ENCODE peak calls at places on chromosomes 4 and X, in seven cellular contexts. One of them, this sample, is unnamed.

GRCh38 chrX:150790021-150790420 is 96.8 kb downstream of the MTMR1 start:
- DNase-seq in ovary: no peak
- DNase-seq in IMR-90: no peak
- DNase-seq in thyroid gland: no peak
- DNase-seq in tibial nerve: no peak
- DNase-seq in uterus: no peak
- DNase-seq in heart left ventricle: no peak
- DNase-seq in this sample: no peak

GRCh38 chr4:90536408-90536807 is 409.2 kb downstream of the CCSER1 start:
- DNase-seq in ovary: no peak
- DNase-seq in IMR-90: no peak
- DNase-seq in thyroid gland: no peak
- DNase-seq in tibial nerve: no peak
- DNase-seq in uterus: no peak
- DNase-seq in heart left ventricle: no peak
- DNase-seq in this sample: no peak

GRCh38 chrX:123169247-123169901 is 14.7 kb upstream of the GRIA3 start:
- DNase-seq in ovary: no peak
- DNase-seq in IMR-90: no peak
- DNase-seq in thyroid gland: no peak
- DNase-seq in tibial nerve: no peak
- DNase-seq in uterus: no peak
- DNase-seq in heart left ventricle: no peak
- DNase-seq in this sample: no peak

GRCh38 chr4:152579916-152580315 is 44.0 kb upstream of the FBXW7 start:
- DNase-seq in ovary: no peak
- DNase-seq in IMR-90: no peak
- DNase-seq in thyroid gland: no peak
- DNase-seq in tibial nerve: no peak
- DNase-seq in uterus: no peak
- DNase-seq in heart left ventricle: no peak
- DNase-seq in this sample: no peak

GRCh38 chrX:20235755-20236154 is 31.0 kb downstream of the RPS6KA3 start:
- DNase-seq in ovary: no peak
- DNase-seq in IMR-90: no peak
- DNase-seq in thyroid gland: no peak
- DNase-seq in tibial nerve: no peak
- DNase-seq in uterus: no peak
- DNase-seq in heart left ventricle: no peak
- DNase-seq in this sample: no peak

GRCh38 chrX:38999967-39000745 is 198.9 kb downstream of the MID1IP1 start:
- DNase-seq in ovary: no peak
- DNase-seq in IMR-90: peak
- DNase-seq in thyroid gland: no peak
- DNase-seq in tibial nerve: no peak
- DNase-seq in uterus: no peak
- DNase-seq in heart left ventricle: no peak
- DNase-seq in this sample: no peak

GRCh38 chr4:6120361-6120760 is 80.0 kb downstream of the JAKMIP1 start:
- DNase-seq in ovary: no peak
- DNase-seq in IMR-90: no peak
- DNase-seq in thyroid gland: no peak
- DNase-seq in tibial nerve: no peak
- DNase-seq in uterus: no peak
- DNase-seq in heart left ventricle: no peak
- DNase-seq in this sample: no peak

GRCh38 chrX:154017766-154018517 is 1.8 kb downstream of the IRAK1 start:
- DNase-seq in ovary: no peak
- DNase-seq in IMR-90: no peak
- DNase-seq in thyroid gland: no peak
- DNase-seq in tibial nerve: no peak
- DNase-seq in uterus: no peak
- DNase-seq in heart left ventricle: no peak
- DNase-seq in this sample: no peak

GRCh38 chr4:15707363-15707715 is 4.5 kb downstream of the BST1 start:
- DNase-seq in ovary: no peak
- DNase-seq in IMR-90: no peak
- DNase-seq in thyroid gland: no peak
- DNase-seq in tibial nerve: no peak
- DNase-seq in uterus: no peak
- DNase-seq in heart left ventricle: no peak
- DNase-seq in this sample: no peak

GRCh38 chr4:53981573-53981972 is 82.8 kb downstream of the CHIC2 start:
- DNase-seq in ovary: no peak
- DNase-seq in IMR-90: peak
- DNase-seq in thyroid gland: no peak
- DNase-seq in tibial nerve: no peak
- DNase-seq in uterus: no peak
- DNase-seq in heart left ventricle: no peak
- DNase-seq in this sample: no peak

GRCh38 chr4:76473186-76473585 is 38.2 kb downstream of the SHROOM3 start:
- DNase-seq in ovary: no peak
- DNase-seq in IMR-90: no peak
- DNase-seq in thyroid gland: no peak
- DNase-seq in tibial nerve: no peak
- DNase-seq in uterus: no peak
- DNase-seq in heart left ventricle: no peak
- DNase-seq in this sample: no peak

GRCh38 chr4:25863347-25863784 is 578 bp upstream of the SEL1L3 start:
- DNase-seq in ovary: no peak
- DNase-seq in IMR-90: no peak
- DNase-seq in thyroid gland: peak
- DNase-seq in tibial nerve: no peak
- DNase-seq in uterus: no peak
- DNase-seq in heart left ventricle: no peak
- DNase-seq in this sample: no peak

GRCh38 chrX:38804481-38805293 is 3.4 kb downstream of the MID1IP1 start:
- DNase-seq in ovary: peak
- DNase-seq in IMR-90: no peak
- DNase-seq in thyroid gland: peak
- DNase-seq in tibial nerve: no peak
- DNase-seq in uterus: peak
- DNase-seq in heart left ventricle: peak
- DNase-seq in this sample: peak

GRCh38 chr4:33924239-33924638 is 2320.1 kb downstream of the ARAP2 start:
- DNase-seq in ovary: no peak
- DNase-seq in IMR-90: peak
- DNase-seq in thyroid gland: peak
- DNase-seq in tibial nerve: no peak
- DNase-seq in uterus: no peak
- DNase-seq in heart left ventricle: no peak
- DNase-seq in this sample: no peak

GRCh38 chrX:131816551-131817136 is 206.5 kb upstream of the STK26 start:
- DNase-seq in ovary: peak
- DNase-seq in IMR-90: peak
- DNase-seq in thyroid gland: no peak
- DNase-seq in tibial nerve: no peak
- DNase-seq in uterus: peak
- DNase-seq in heart left ventricle: peak
- DNase-seq in this sample: peak

GRCh38 chr4:86500527-86500926 is 93.6 kb upstream of the PTPN13 start:
- DNase-seq in ovary: no peak
- DNase-seq in IMR-90: no peak
- DNase-seq in thyroid gland: no peak
- DNase-seq in tibial nerve: no peak
- DNase-seq in uterus: no peak
- DNase-seq in heart left ventricle: no peak
- DNase-seq in this sample: no peak

GRCh38 chr4:186189656-186190055 is 1.7 kb upstream of the CYP4V2 start:
- DNase-seq in ovary: no peak
- DNase-seq in IMR-90: no peak
- DNase-seq in thyroid gland: no peak
- DNase-seq in tibial nerve: no peak
- DNase-seq in uterus: no peak
- DNase-seq in heart left ventricle: no peak
- DNase-seq in this sample: no peak

GRCh38 chr4:186190456-186191265 is 706 bp upstream of the CYP4V2 start:
- DNase-seq in ovary: peak
- DNase-seq in IMR-90: no peak
- DNase-seq in thyroid gland: peak
- DNase-seq in tibial nerve: no peak
- DNase-seq in uterus: no peak
- DNase-seq in heart left ventricle: no peak
- DNase-seq in this sample: peak

GRCh38 chr4:186192068-186192751 is 843 bp downstream of the CYP4V2 start:
- DNase-seq in ovary: peak
- DNase-seq in IMR-90: peak
- DNase-seq in thyroid gland: peak
- DNase-seq in tibial nerve: no peak
- DNase-seq in uterus: peak
- DNase-seq in heart left ventricle: peak
- DNase-seq in this sample: peak

GRCh38 chr4:186193851-186194250 is 2.5 kb downstream of the CYP4V2 start:
- DNase-seq in ovary: no peak
- DNase-seq in IMR-90: no peak
- DNase-seq in thyroid gland: no peak
- DNase-seq in tibial nerve: no peak
- DNase-seq in uterus: no peak
- DNase-seq in heart left ventricle: no peak
- DNase-seq in this sample: peak

DNA sequence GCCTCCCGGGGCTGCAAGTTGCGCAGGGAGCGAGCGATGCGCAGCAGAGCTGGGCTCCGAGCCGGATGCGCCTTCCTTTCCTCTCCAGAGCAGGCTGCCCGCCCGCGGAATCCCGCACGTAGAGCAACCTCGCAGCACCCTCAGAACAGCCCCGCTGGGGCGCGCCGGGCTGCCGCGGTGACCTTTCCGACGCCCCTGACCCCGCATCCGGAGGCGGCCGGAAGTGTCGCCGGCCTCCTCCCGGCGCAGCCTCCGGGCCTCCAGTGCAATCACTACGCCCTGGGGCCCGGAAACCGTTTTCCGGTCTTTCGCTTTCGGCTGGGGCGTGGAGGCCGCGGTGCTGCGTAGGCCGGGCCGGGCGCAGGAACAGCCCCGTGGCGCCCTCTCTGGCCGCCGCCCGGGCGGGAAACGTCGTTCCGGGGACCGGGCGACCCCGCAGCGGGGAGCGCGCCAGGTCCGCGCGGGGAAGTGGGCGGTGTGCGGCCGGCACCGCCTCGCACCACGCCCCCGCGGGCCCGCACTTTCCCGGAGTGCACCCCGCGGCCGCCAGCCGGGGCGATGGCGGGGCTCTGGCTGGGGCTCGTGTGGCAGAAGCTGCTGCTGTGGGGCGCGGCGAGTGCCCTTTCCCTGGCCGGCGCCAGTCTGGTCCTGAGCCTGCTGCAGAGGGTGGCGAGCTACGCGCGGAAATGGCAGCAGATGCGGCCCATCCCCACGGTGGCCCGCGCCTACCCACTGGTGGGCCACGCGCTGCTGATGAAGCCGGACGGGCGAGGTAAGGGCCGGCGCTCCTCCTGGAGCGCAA is at the start of gene CYP4V2:
- DNase-seq in ovary: peak
- DNase-seq in IMR-90: peak
- DNase-seq in thyroid gland: peak
- DNase-seq in tibial nerve: peak
- DNase-seq in uterus: peak
- DNase-seq in heart left ventricle: peak
- DNase-seq in this sample: peak
- TF ChIP-seq POLR2A in ovary: peak
- TF ChIP-seq POLR2A in IMR-90: no peak
- TF ChIP-seq POLR2A in thyroid gland: no peak
- TF ChIP-seq POLR2A in tibial nerve: peak
- TF ChIP-seq POLR2A in uterus: peak
- TF ChIP-seq POLR2A in heart left ventricle: no peak
- TF ChIP-seq POLR2A in this sample: peak

DNA sequence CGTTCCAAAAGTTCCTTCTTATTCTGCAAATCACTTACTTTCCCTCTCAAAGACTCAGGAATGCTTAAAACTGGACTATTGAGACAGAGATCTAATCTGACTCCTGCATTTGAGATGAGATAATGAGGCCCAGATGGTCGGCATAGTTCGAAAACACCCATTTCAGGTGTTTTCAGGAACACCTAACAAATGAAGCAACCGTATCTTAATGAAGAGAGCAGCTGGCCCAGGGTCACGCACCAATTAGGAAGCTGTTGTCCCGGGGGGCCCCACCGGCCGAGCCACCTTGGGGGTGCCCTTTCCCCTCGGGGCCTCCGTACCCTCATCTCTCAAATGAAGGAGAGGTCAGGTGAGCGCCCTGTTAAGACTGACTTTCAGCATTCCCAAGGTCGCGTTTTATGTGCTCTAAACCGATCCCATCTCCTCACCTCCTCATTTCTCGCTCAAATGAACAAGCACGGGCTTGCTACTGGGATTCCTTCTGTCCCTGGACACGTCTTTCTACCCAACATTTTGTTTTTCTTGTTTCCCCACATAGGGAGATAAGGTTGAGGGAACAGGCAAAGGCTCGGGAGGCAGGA is 826 bp downstream of the LRPAP1 start:
- DNase-seq in ovary: no peak
- DNase-seq in IMR-90: no peak
- DNase-seq in thyroid gland: no peak
- DNase-seq in tibial nerve: no peak
- DNase-seq in uterus: no peak
- DNase-seq in heart left ventricle: peak
- DNase-seq in this sample: no peak
- H3K27ac ChIP-seq in ovary: no peak
- H3K27ac ChIP-seq in IMR-90: peak
- H3K27ac ChIP-seq in thyroid gland: peak
- H3K27ac ChIP-seq in tibial nerve: peak
- H3K27ac ChIP-seq in uterus: peak
- H3K27ac ChIP-seq in heart left ventricle: peak
- H3K27ac ChIP-seq in this sample: no peak

DNA sequence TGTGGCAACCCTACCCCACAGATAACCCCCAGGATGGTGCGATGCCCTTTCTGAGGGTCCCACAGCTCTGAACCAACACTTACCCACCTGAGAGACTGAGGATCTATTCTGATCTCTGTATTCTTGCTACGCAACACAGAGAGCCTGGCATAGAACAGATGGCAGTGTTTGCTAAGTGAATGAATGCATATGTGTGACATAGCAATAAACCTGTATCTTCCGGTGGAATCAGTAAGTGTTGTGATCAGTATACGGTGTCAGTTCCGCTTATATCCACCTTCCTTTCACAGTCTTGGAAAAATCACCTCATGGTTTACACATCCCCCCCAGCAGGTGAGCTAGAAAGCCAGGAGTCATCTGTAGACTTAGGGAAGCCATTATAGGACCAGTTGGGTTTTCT is 5.9 kb upstream of the HSD17B10 start:
- DNase-seq in ovary: no peak
- DNase-seq in IMR-90: no peak
- DNase-seq in thyroid gland: no peak
- DNase-seq in tibial nerve: no peak
- DNase-seq in uterus: no peak
- DNase-seq in heart left ventricle: no peak
- DNase-seq in this sample: no peak
- TF ChIP-seq POLR2A in ovary: no peak
- TF ChIP-seq POLR2A in IMR-90: no peak
- TF ChIP-seq POLR2A in thyroid gland: no peak
- TF ChIP-seq POLR2A in tibial nerve: no peak
- TF ChIP-seq POLR2A in uterus: no peak
- TF ChIP-seq POLR2A in heart left ventricle: no peak
- TF ChIP-seq POLR2A in this sample: no peak

DNA sequence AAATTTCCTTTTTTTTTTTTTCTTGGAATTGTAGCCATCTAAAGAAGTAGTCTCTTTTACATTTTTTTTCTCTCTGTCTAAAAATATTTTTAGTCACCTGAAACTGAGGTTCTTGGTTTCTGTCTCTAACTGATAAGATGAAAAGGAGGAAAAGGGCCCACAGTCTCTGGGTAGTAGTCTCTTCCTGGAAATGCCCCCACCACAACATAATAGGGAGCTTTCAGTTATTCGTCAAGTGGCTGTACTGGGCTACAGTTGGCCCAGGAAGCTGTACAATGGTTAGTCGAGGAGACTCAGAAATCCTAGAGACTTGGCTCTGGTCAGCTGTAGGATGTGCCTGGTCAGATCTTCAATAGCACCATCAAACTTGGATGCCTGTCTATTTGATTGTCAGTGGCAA is 163.4 kb downstream of the ACTRT1 start:
- DNase-seq in ovary: no peak
- DNase-seq in IMR-90: no peak
- DNase-seq in thyroid gland: no peak
- DNase-seq in tibial nerve: no peak
- DNase-seq in uterus: no peak
- DNase-seq in heart left ventricle: no peak
- DNase-seq in this sample: no peak
- H3K27ac ChIP-seq in ovary: no peak
- H3K27ac ChIP-seq in IMR-90: no peak
- H3K27ac ChIP-seq in thyroid gland: no peak
- H3K27ac ChIP-seq in tibial nerve: no peak
- H3K27ac ChIP-seq in uterus: no peak
- H3K27ac ChIP-seq in heart left ventricle: no peak
- H3K27ac ChIP-seq in this sample: no peak

This sample was measured in adrenal gland.